ENCODE peak calls at places on chromosomes 2 and 18, in ten cellular contexts. L is NB4, R is omental fat pad, C is cardiac fibroblast, G is mesothelial cell of epicardium, F is transverse colon, Q is epithelial cell of proximal tubule, U is ovary, W is lower lobe of right lung, A is astrocyte of the spinal cord. E is an unnamed sample.

GRCh38 chr2:186477782-186478181 is 8.3 kb upstream of the ZC3H15 start:
- DNase-seq in L (peak; percentile 37), R (no peak), C (no peak), G (no peak), F (no peak), Q (no peak), U (no peak), W (no peak), A (no peak), E (no peak)

GRCh38 chr2:234495801-234496441 is 960 bp downstream of the ARL4C start:
- DNase-seq in L (no peak), R (no peak), C (peak; percentile 30), G (peak; percentile 45), F (peak; percentile 28), Q (no peak), U (no peak), W (peak; percentile 63), A (no peak), E (peak; percentile 39)

GRCh38 chr18:49899647-49900330 is 86.5 kb upstream of the ACAA2 start:
- DNase-seq in L (no peak), R (no peak), C (no peak), G (no peak), F (no peak), Q (no peak), U (no peak), W (no peak), A (no peak), E (no peak)

GRCh38 chr2:181916726-181917377 is 25.3 kb downstream of the ITPRID2 start:
- DNase-seq in L (no peak), R (no peak), C (peak; percentile 39), G (no peak), F (no peak), Q (no peak), U (no peak), W (no peak), A (peak; percentile 77), E (no peak)

GRCh38 chr2:227297052-227297451 is 28.0 kb upstream of the MFF start:
- DNase-seq in L (no peak), R (no peak), C (no peak), G (no peak), F (no peak), Q (no peak), U (no peak), W (no peak), A (no peak), E (no peak)

GRCh38 chr2:217789736-217790181 is 213.0 kb downstream of the TNS1 start:
- DNase-seq in L (no peak), R (no peak), C (no peak), G (no peak), F (no peak), Q (no peak), U (no peak), W (no peak), A (no peak), E (no peak)

GRCh38 chr18:44229693-44230108 is 451.0 kb upstream of the SETBP1 start:
- DNase-seq in L (no peak), R (no peak), C (peak; percentile 88), G (no peak), F (peak; percentile 44), Q (peak; percentile 7), U (peak; percentile 65), W (peak; percentile 48), A (peak; percentile 72), E (no peak)

GRCh38 chr2:24046930-24047702 is at the start of gene WDCP:
- DNase-seq in L (peak; percentile 100), R (peak; percentile 83), C (peak; percentile 99), G (peak; percentile 87), F (peak; percentile 95), Q (peak; percentile 89), U (peak; percentile 91), W (peak; percentile 97), A (peak; percentile 99), E (peak; percentile 86)

GRCh38 chr18:23401400-23402347 is 51.4 kb upstream of the RIOK3 start:
- DNase-seq in L (no peak), R (no peak), C (peak; percentile 85), G (no peak), F (peak; percentile 47), Q (peak; percentile 36), U (no peak), W (peak; percentile 55), A (peak; percentile 73), E (peak; percentile 58)

GRCh38 chr2:217412299-217412698 is 552.4 kb upstream of the TNP1 start:
- DNase-seq in L (no peak), R (no peak), C (peak; percentile 35), G (no peak), F (no peak), Q (no peak), U (no peak), W (no peak), A (no peak), E (no peak)

GRCh38 chr2:237427807-237428506 is 14.0 kb upstream of the COL6A3 start:
- DNase-seq in L (no peak), R (no peak), C (no peak), G (no peak), F (no peak), Q (no peak), U (no peak), W (no peak), A (no peak), E (no peak)

GRCh38 chr2:12177052-12177994 is 430.9 kb downstream of the LPIN1 start:
- DNase-seq in L (peak; percentile 95), R (peak; percentile 42), C (peak; percentile 84), G (no peak), F (peak; percentile 14), Q (no peak), U (peak; percentile 52), W (no peak), A (peak; percentile 74), E (no peak)

GRCh38 chr2:215960825-215961224 is 52.5 kb downstream of the MREG start:
- DNase-seq in L (no peak), R (no peak), C (no peak), G (no peak), F (no peak), Q (no peak), U (no peak), W (no peak), A (no peak), E (peak; percentile 19)

GRCh38 chr2:98806266-98806697 is 75.3 kb upstream of the MGAT4A start:
- DNase-seq in L (peak; percentile 87), R (no peak), C (peak; percentile 70), G (no peak), F (peak; percentile 56), Q (peak; percentile 30), U (no peak), W (peak; percentile 83), A (peak; percentile 45), E (no peak)

GRCh38 chr18:24019641-24020331 is 5.2 kb downstream of the TTC39C start:
- DNase-seq in L (no peak), R (no peak), C (no peak), G (no peak), F (no peak), Q (no peak), U (no peak), W (no peak), A (peak; percentile 26), E (no peak)

GRCh38 chr18:3037423-3037915 is 24.5 kb upstream of the LPIN2 start:
- DNase-seq in L (peak; percentile 85), R (no peak), C (peak; percentile 74), G (no peak), F (peak; percentile 41), Q (no peak), U (no peak), W (no peak), A (peak; percentile 42), E (no peak)

GRCh38 chr2:240922982-240923537 is 16.9 kb downstream of the CROCC2 start:
- DNase-seq in L (no peak), R (peak; percentile 19), C (no peak), G (no peak), F (no peak), Q (no peak), U (peak; percentile 33), W (peak; percentile 42), A (no peak), E (peak; percentile 3)

GRCh38 chr2:200492656-200493055 is 17.2 kb downstream of the KCTD18 start:
- DNase-seq in L (no peak), R (no peak), C (no peak), G (no peak), F (no peak), Q (no peak), U (no peak), W (no peak), A (no peak), E (no peak)

GRCh38 chr2:223815884-223816570 is 21.4 kb downstream of the AP1S3 start:
- DNase-seq in L (no peak), R (no peak), C (peak; percentile 42), G (no peak), F (no peak), Q (peak; percentile 86), U (no peak), W (no peak), A (peak; percentile 84), E (no peak)

GRCh38 chr2:66495788-66496640 is 61.1 kb downstream of the MEIS1 start:
- DNase-seq in L (peak; percentile 39), R (peak; percentile 53), C (peak; percentile 85), G (no peak), F (no peak), Q (peak; percentile 31), U (peak; percentile 67), W (no peak), A (peak; percentile 87), E (peak; percentile 21)
- TF ChIP-seq CTCF in L (no peak), R (no peak), C (peak; percentile 60), G (no peak), F (no peak), Q (peak; percentile 33), U (peak; percentile 41), W (no peak), A (no peak), E (no peak)

GRCh38 chr2:72581560-72582181 is 244.2 kb downstream of the EXOC6B start:
- DNase-seq in L (peak; percentile 13), R (no peak), C (no peak), G (no peak), F (no peak), Q (no peak), U (no peak), W (no peak), A (no peak), E (no peak)
- TF ChIP-seq CTCF in L (no peak), R (no peak), C (peak; percentile 6), G (no peak), F (no peak), Q (peak; percentile 31), U (no peak), W (no peak), A (peak; percentile 12), E (no peak)

DNA sequence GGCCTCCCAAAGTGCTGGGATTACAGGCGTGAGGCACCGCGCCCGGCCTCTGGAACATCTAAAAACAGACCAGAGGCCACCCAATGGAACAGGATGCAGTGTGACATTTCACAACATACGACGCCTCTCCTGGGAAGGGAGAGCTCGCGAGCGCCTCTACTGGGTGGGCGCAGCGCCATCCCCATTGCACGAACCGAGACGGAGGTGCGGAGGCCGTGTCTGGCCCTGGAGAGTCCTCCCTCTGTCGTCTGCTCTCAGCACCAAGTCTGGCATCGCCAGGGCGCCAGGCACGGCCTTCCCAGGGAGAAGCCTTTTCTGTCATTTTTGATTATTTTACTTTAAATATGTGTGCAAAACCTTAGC is 9.4 kb upstream of the GBX2 start:
- DNase-seq in L (peak; percentile 27), R (no peak), C (peak; percentile 36), G (peak; percentile 67), F (peak; percentile 33), Q (no peak), U (no peak), W (no peak), A (no peak), E (peak; percentile 72)
- TF ChIP-seq CTCF in L (no peak), R (no peak), C (peak; percentile 47), G (no peak), F (no peak), Q (peak; percentile 37), U (no peak), W (no peak), A (peak; percentile 49), E (no peak)

GRCh38 chr2:11028407-11028916 is 116.7 kb downstream of the KCNF1 start:
- DNase-seq in L (no peak), R (no peak), C (no peak), G (no peak), F (no peak), Q (no peak), U (no peak), W (no peak), A (no peak), E (no peak)
- TF ChIP-seq CTCF in L (no peak), R (no peak), C (no peak), G (no peak), F (no peak), Q (peak; percentile 31), U (no peak), W (no peak), A (no peak), E (no peak)